ENCODE peak calls at places on chromosomes 11 and 22, in five cellular contexts. Q is mammary epithelial cell, D is fibroblast of the aortic adventitia, Y is kidney epithelial cell, R is Panc1. T is an unnamed sample.

GRCh38 chr11:77204792-77205466 is 76.9 kb downstream of the MYO7A start:
- DNase-seq in R (no peak), Q (no peak), Y (no peak), D (no peak), T (no peak)

GRCh38 chr11:44978961-44979331 is 28.3 kb upstream of the TP53I11 start:
- DNase-seq in Q (peak; percentile 51), R (peak; percentile 61), D (no peak), Y (no peak), T (no peak)

GRCh38 chr11:41781441-41781840 is 322.0 kb upstream of the LRRC4C start:
- DNase-seq in Q (no peak), D (no peak), R (no peak), Y (no peak), T (no peak)

GRCh38 chr11:76830639-76831312 is 29.9 kb upstream of the ACER3 start:
- DNase-seq in Q (no peak), D (peak; percentile 94), R (no peak), Y (no peak), T (peak; percentile 65)

GRCh38 chr11:134486704-134487103 is 74.7 kb upstream of the B3GAT1 start:
- DNase-seq in D (no peak), Q (no peak), Y (no peak), R (no peak), T (no peak)

GRCh38 chr11:61554172-61554988 is 26.5 kb downstream of the SYT7 start:
- DNase-seq in Y (no peak), R (no peak), Q (no peak), D (no peak), T (no peak)

GRCh38 chr22:28812491-28812890 is 12.1 kb upstream of the XBP1 start:
- DNase-seq in Q (no peak), Y (no peak), D (no peak), R (no peak), T (no peak)

GRCh38 chr22:43859176-43859575 is 3.1 kb downstream of the SULT4A1 start:
- DNase-seq in Q (no peak), R (no peak), D (no peak), Y (no peak), T (no peak)

GRCh38 chr11:78798567-78799170 is 224.0 kb upstream of the NARS2 start:
- DNase-seq in D (peak; percentile 74), Y (no peak), Q (peak; percentile 11), R (peak; percentile 30), T (peak; percentile 32)

GRCh38 chr22:50473855-50474671 is 772 bp downstream of the SBF1 start:
- DNase-seq in Y (no peak), Q (peak; percentile 47), R (no peak), D (peak; percentile 50), T (peak; percentile 8)

GRCh38 chr11:115301029-115301428 is 203.2 kb downstream of the CADM1 start:
- DNase-seq in D (no peak), R (no peak), Q (peak; percentile 61), Y (no peak), T (no peak)

GRCh38 chr22:30212363-30212995 is 34.1 kb downstream of the LIF start:
- DNase-seq in D (peak; percentile 91), Y (peak; percentile 98), Q (peak; percentile 99), R (peak; percentile 93), T (peak; percentile 95)

GRCh38 chr11:100687630-100688395 is 725 bp downstream of the ARHGAP42 start:
- DNase-seq in R (peak; percentile 75), D (peak; percentile 86), Q (peak; percentile 79), Y (peak; percentile 73), T (peak; percentile 76)

GRCh38 chr11:14125529-14125928 is 163.0 kb downstream of the SPON1 start:
- DNase-seq in Y (peak; percentile 5), D (no peak), R (no peak), Q (peak; percentile 75), T (no peak)

GRCh38 chr22:35761037-35761436 is 43.4 kb downstream of the APOL5 start:
- DNase-seq in D (peak; percentile 35), Q (no peak), Y (no peak), R (no peak), T (no peak)

GRCh38 chr22:23240639-23241389 is 60.5 kb downstream of the BCR start:
- DNase-seq in Q (peak; percentile 15), R (no peak), D (no peak), Y (no peak), T (no peak)

GRCh38 chr11:16536513-16536912 is 180.2 kb upstream of the SOX6 start:
- DNase-seq in Y (no peak), R (no peak), Q (no peak), D (no peak), T (no peak)

GRCh38 chr11:9462806-9463537 is 2.2 kb downstream of the ZNF143 start:
- DNase-seq in R (no peak), Y (no peak), D (peak; percentile 5), Q (peak; percentile 41), T (no peak)

GRCh38 chr11:9462172-9462799 is 1.5 kb downstream of the ZNF143 start:
- DNase-seq in D (peak; percentile 34), Q (peak; percentile 12), Y (no peak), R (no peak), T (no peak)

GRCh38 chr11:9460322-9461067 is at the start of gene ZNF143:
- DNase-seq in R (peak; percentile 100), D (peak; percentile 100), Q (peak; percentile 100), Y (peak; percentile 98), T (peak; percentile 100)

GRCh38 chr11:9461068-9461759 is 402 bp downstream of the ZNF143 start:
- DNase-seq in R (no peak), Y (no peak), D (peak; percentile 92), Q (peak; percentile 83), T (peak; percentile 73)

GRCh38 chr11:9461760-9462134 is 935 bp downstream of the ZNF143 start:
- DNase-seq in R (no peak), Y (no peak), Q (peak; percentile 17), D (peak; percentile 42), T (no peak)
- TF ChIP-seq CTCF in R (no peak), Y (no peak), Q (no peak), D (no peak), T (no peak)

GRCh38 chr11:113477321-113477720 is 2.1 kb upstream of the DRD2 start:
- DNase-seq in Q (no peak), R (no peak), D (no peak), Y (no peak), T (no peak)
- H3K4me3 ChIP-seq in Q (no peak overlapping the region), R (no peak overlapping the region), D (no peak overlapping the region), Y (no peak overlapping the region), T (no peak overlapping the region)

GRCh38 chr11:81030186-81030585 is 1589.4 kb upstream of the TENM4 start:
- DNase-seq in Y (peak; percentile 54), D (no peak), R (no peak), Q (peak; percentile 85), T (no peak)

GRCh38 chr11:81026008-81026407 is 1585.2 kb upstream of the TENM4 start:
- DNase-seq in Y (no peak), D (no peak), Q (no peak), R (no peak), T (no peak)
- TF ChIP-seq CTCF in Y (no peak), D (no peak), Q (no peak), R (no peak), T (no peak)

DNA sequence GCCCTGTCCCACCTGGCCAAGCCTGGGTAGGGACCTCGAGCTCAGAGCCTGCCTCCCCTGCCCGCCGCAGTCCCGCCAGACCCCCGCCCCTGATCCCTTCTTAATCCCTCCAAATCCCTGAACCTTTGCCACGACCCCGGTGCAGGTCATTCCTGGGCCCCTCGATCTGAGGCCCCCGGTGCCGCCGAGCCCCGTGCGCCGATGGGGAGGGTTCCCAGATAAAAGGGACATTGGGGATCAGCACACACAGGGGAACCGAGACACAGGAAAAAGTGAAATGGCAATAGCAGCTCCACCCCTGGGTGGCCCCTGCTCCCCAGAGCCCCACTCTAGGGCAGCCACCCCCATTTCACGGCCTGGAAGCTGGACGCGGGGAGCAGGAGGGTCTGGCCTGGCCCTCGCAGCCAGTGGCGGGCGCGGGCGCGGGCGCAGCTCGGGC is 1.3 kb upstream of the WNT7B start:
- DNase-seq in Y (no peak), D (no peak), R (no peak), Q (no peak), T (no peak)
- H3K4me3 ChIP-seq in Y (no peak overlapping the region), D (no peak overlapping the region), R (peak overlapping the region; percentile 56), Q (peak overlapping the region; percentile 14), T (peak overlapping the region; percentile 56)

GRCh38 chr11:27501102-27501501 is 5.5 kb downstream of the LIN7C start:
- DNase-seq in R (no peak), D (no peak), Y (no peak), Q (no peak), T (no peak)

GRCh38 chr11:27497911-27498310 is 8.7 kb downstream of the LIN7C start:
- DNase-seq in Y (no peak), Q (no peak), D (no peak), R (no peak), T (no peak)

GRCh38 chr11:27495710-27496300 is 10.8 kb downstream of the LIN7C start:
- DNase-seq in Y (no peak), R (no peak), D (no peak), Q (no peak), T (no peak)

GRCh38 chr11:27496461-27496860 is 10.1 kb downstream of the LIN7C start:
- DNase-seq in Q (no peak), R (no peak), Y (no peak), D (peak; percentile 51), T (no peak)

DNA sequence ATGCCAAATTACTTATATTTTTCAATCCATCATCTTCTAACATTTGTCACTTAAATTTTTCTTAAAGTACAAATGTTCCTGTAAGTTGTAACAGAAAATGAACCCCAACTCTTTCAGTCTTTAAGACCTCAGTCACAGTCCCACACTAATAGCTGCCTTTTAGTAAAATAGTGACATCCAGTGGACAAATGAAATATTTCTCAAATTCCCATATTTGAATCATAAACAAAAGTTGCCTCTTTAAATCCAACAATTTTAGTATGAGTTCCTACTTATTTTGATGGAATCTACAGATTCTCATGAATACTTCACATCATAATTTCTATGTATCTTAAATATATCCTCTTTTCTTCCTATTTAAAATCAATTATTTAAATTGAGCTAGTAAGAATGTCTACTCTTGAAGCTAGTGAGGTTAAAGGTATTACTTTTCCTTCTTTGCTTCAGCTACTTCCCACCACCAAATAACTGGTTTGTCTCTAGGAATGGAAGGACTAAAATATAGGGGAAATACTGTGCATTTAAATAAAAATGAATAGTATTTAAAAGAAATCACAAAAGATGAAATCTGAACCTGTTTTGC is 9.2 kb downstream of the LIN7C start:
- DNase-seq in Q (peak; percentile 13), R (no peak), D (peak; percentile 44), Y (no peak), T (peak; percentile 4)
- TF ChIP-seq CTCF in Q (peak; percentile 44), R (peak; percentile 59), D (peak; percentile 47), Y (peak; percentile 33), T (peak; percentile 41)

GRCh38 chr11:67274768-67275605 is 8.7 kb downstream of the GRK2 start:
- DNase-seq in Y (no peak), R (no peak), Q (no peak), D (no peak), T (no peak)
- H3K4me3 ChIP-seq in Y (no peak overlapping the region), R (no peak overlapping the region), Q (no peak overlapping the region), D (no peak overlapping the region), T (no peak overlapping the region)

GRCh38 chr22:48700566-48701295 is 1126.9 kb downstream of the BRD1 start:
- DNase-seq in Q (no peak), R (no peak), D (no peak), Y (no peak), T (no peak)
- TF ChIP-seq CTCF in Q (no peak), R (no peak), D (no peak), Y (no peak), T (no peak)

GRCh38 chr11:112292188-112292587 is 31.5 kb upstream of the PLET1 start:
- DNase-seq in R (no peak), Q (no peak), D (no peak), Y (no peak), T (no peak)
- H3K4me3 ChIP-seq in R (no peak overlapping the region), Q (no peak overlapping the region), D (no peak overlapping the region), Y (no peak overlapping the region), T (no peak overlapping the region)

T was measured in astrocyte of the cerebellum.